ENCODE peak calls at places on chromosomes 4 and X, in five cellular contexts. One of them, this sample, is unnamed.
A peak's percentile ranks its signal among the peaks of the same experiment; 100 is the strongest.

GRCh38 chr4:82989567-82990429 is 20.8 kb downstream of the LIN54 start:
- DNase-seq in HepG2: peak; percentile 27
- DNase-seq in transverse colon: no peak
- DNase-seq in ovary: no peak
- DNase-seq in H1: no peak
- DNase-seq in this sample: no peak

GRCh38 chr4:48570646-48571220 is 80.7 kb downstream of the ZAR1 start:
- DNase-seq in HepG2: no peak
- DNase-seq in transverse colon: no peak
- DNase-seq in H1: no peak
- DNase-seq in ovary: no peak
- DNase-seq in this sample: no peak

GRCh38 chrX:70044541-70045245 is 5.0 kb downstream of the AWAT2 start:
- DNase-seq in H1: no peak
- DNase-seq in transverse colon: no peak
- DNase-seq in ovary: no peak
- DNase-seq in HepG2: no peak
- DNase-seq in this sample: no peak

GRCh38 chr4:183657564-183657963 is 1.4 kb downstream of the RWDD4 start:
- DNase-seq in HepG2: no peak
- DNase-seq in ovary: no peak
- DNase-seq in transverse colon: no peak
- DNase-seq in H1: no peak
- DNase-seq in this sample: no peak

GRCh38 chr4:3270141-3270611 is 21.2 kb downstream of the MSANTD1 start:
- DNase-seq in transverse colon: no peak
- DNase-seq in HepG2: no peak
- DNase-seq in H1: no peak
- DNase-seq in ovary: no peak
- DNase-seq in this sample: peak; percentile 16

GRCh38 chr4:77500801-77501200 is 104.8 kb upstream of the CXCL13 start:
- DNase-seq in H1: no peak
- DNase-seq in ovary: no peak
- DNase-seq in HepG2: no peak
- DNase-seq in transverse colon: no peak
- DNase-seq in this sample: no peak

GRCh38 chr4:163875327-163875726 is 380.8 kb downstream of the TMA16 start:
- DNase-seq in H1: no peak
- DNase-seq in transverse colon: no peak
- DNase-seq in ovary: no peak
- DNase-seq in HepG2: no peak
- DNase-seq in this sample: no peak

GRCh38 chr4:92104506-92104905 is 199.3 kb upstream of the GRID2 start:
- DNase-seq in HepG2: no peak
- DNase-seq in ovary: no peak
- DNase-seq in transverse colon: no peak
- DNase-seq in H1: no peak
- DNase-seq in this sample: no peak

GRCh38 chr4:76809594-76810305 is 88.2 kb downstream of the SOWAHB start:
- DNase-seq in ovary: no peak
- DNase-seq in H1: no peak
- DNase-seq in HepG2: peak; percentile 70
- DNase-seq in transverse colon: no peak
- DNase-seq in this sample: no peak

GRCh38 chr4:41881931-41882621 is 53.2 kb upstream of the TMEM33 start:
- DNase-seq in ovary: no peak
- DNase-seq in HepG2: no peak
- DNase-seq in transverse colon: no peak
- DNase-seq in H1: no peak
- DNase-seq in this sample: no peak

GRCh38 chr4:11597506-11597905 is 168.8 kb upstream of the HS3ST1 start:
- DNase-seq in HepG2: no peak
- DNase-seq in transverse colon: no peak
- DNase-seq in H1: no peak
- DNase-seq in ovary: no peak
- DNase-seq in this sample: no peak

GRCh38 chr4:38157592-38157991 is 197.4 kb downstream of the PTTG2 start:
- DNase-seq in HepG2: no peak
- DNase-seq in transverse colon: peak; percentile 68
- DNase-seq in ovary: no peak
- DNase-seq in H1: no peak
- DNase-seq in this sample: peak; percentile 40

GRCh38 chr4:160826339-160826679 is 1337.5 kb downstream of the FSTL5 start:
- DNase-seq in ovary: no peak
- DNase-seq in HepG2: no peak
- DNase-seq in transverse colon: no peak
- DNase-seq in H1: no peak
- DNase-seq in this sample: no peak

GRCh38 chr4:147596976-147597375 is 20.2 kb upstream of the TMEM184C start:
- DNase-seq in ovary: no peak
- DNase-seq in HepG2: no peak
- DNase-seq in transverse colon: no peak
- DNase-seq in H1: no peak
- DNase-seq in this sample: peak; percentile 79

GRCh38 chr4:158020175-158020574 is 152.7 kb downstream of the GASK1B start:
- DNase-seq in H1: peak; percentile 7
- DNase-seq in HepG2: peak; percentile 92
- DNase-seq in transverse colon: peak; percentile 18
- DNase-seq in ovary: peak; percentile 48
- DNase-seq in this sample: no peak

GRCh38 chr4:16875487-16875886 is 23.0 kb downstream of the LDB2 start:
- DNase-seq in HepG2: no peak
- DNase-seq in ovary: no peak
- DNase-seq in H1: no peak
- DNase-seq in transverse colon: no peak
- DNase-seq in this sample: no peak

GRCh38 chrX:16466640-16467432 is 183.1 kb upstream of the S100G start:
- DNase-seq in transverse colon: no peak
- DNase-seq in H1: no peak
- DNase-seq in HepG2: no peak
- DNase-seq in ovary: no peak
- DNase-seq in this sample: no peak

GRCh38 chrX:123215397-123216089 is 31.5 kb downstream of the GRIA3 start:
- DNase-seq in transverse colon: no peak
- DNase-seq in H1: no peak
- DNase-seq in HepG2: no peak
- DNase-seq in ovary: no peak
- DNase-seq in this sample: no peak

GRCh38 chr4:111945014-111945413 is 200.2 kb upstream of the FAM241A start:
- DNase-seq in transverse colon: no peak
- DNase-seq in HepG2: no peak
- DNase-seq in H1: no peak
- DNase-seq in ovary: no peak
- DNase-seq in this sample: no peak

GRCh38 chrX:9396930-9397329 is 67.9 kb upstream of the TBL1X start:
- DNase-seq in HepG2: peak; percentile 79
- DNase-seq in ovary: no peak
- DNase-seq in transverse colon: no peak
- DNase-seq in H1: no peak
- DNase-seq in this sample: no peak

GRCh38 chr4:55754754-55755350 is 64.7 kb upstream of the EXOC1L start:
- DNase-seq in HepG2: no peak
- DNase-seq in ovary: no peak
- DNase-seq in transverse colon: no peak
- DNase-seq in H1: no peak
- DNase-seq in this sample: no peak

GRCh38 chrX:116281106-116281505 is 110.6 kb downstream of the AGTR2 start:
- DNase-seq in HepG2: no peak
- DNase-seq in transverse colon: peak; percentile 17
- DNase-seq in H1: no peak
- DNase-seq in ovary: no peak
- DNase-seq in this sample: no peak

GRCh38 chrX:134990475-134991473 is at the start of gene SMIM10:
- DNase-seq in ovary: peak; percentile 81
- DNase-seq in HepG2: no peak
- DNase-seq in H1: no peak
- DNase-seq in transverse colon: peak; percentile 61
- DNase-seq in this sample: peak; percentile 55

GRCh38 chr4:102116121-102116520 is 229.2 kb downstream of the SLC39A8 start:
- DNase-seq in HepG2: no peak
- DNase-seq in H1: no peak
- DNase-seq in ovary: no peak
- DNase-seq in transverse colon: no peak
- DNase-seq in this sample: no peak

DNA sequence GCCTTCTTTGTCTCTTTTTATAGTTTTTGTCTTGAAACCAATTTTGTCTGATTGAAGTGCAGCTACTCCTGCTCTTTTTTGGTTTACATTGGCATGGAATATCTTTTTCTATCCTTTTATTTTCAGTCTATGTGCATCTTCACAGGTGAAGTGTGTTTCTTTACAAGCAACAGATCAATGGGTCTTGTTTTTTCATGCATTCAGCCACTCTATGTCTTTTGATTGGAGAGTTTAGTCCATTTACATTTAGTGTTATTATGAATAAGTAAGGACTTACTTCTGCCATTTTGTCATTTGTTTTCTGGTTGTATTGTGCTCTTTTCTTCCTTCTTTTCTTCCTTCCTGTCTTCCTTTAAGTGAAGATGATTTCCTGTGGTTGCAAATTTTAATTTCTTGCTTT is 224.4 kb downstream of the SLC39A8 start:
- DNase-seq in H1: no peak
- DNase-seq in transverse colon: no peak
- DNase-seq in HepG2: no peak
- DNase-seq in ovary: no peak
- DNase-seq in this sample: no peak
- H3K9me3 ChIP-seq in H1: peaks cover 5% of the 10 kb centered on the region
- H3K9me3 ChIP-seq in transverse colon: peaks cover 7% of the 10 kb centered on the region
- H3K9me3 ChIP-seq in HepG2: peaks cover 6% of the 10 kb centered on the region
- H3K9me3 ChIP-seq in ovary: no peaks in the 10 kb centered on the region
- H3K9me3 ChIP-seq in this sample: peaks cover 4% of the 10 kb centered on the region

DNA sequence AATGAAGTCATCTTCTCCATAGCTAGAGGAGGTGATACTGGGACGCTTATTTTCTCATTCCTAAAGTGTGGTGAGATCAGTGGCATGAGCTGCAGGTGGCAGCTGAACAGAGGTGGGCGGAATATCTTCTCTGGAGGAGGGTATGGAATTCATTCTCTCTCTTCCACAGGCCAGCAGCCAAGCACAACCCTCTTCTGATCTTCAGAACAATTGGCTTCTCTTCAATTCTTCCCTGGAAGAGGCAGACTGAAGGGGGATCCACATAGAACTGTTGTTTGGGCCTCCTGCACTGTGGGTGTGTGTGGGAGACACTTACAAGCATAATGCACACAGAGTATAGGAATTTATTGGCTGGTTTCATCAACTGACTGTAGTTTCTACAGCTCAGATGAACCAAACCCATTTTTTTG is 180.4 kb upstream of the RASGEF1B start:
- DNase-seq in HepG2: no peak
- DNase-seq in H1: no peak
- DNase-seq in transverse colon: no peak
- DNase-seq in ovary: no peak
- DNase-seq in this sample: no peak
- TF ChIP-seq EP300 in HepG2: no peak
- TF ChIP-seq EP300 in H1: no peak
- TF ChIP-seq EP300 in transverse colon: no peak
- TF ChIP-seq EP300 in ovary: no peak
- TF ChIP-seq EP300 in this sample: no peak

GRCh38 chr4:107564326-107564725 is 155.7 kb downstream of the PAPSS1 start:
- DNase-seq in HepG2: no peak
- DNase-seq in H1: no peak
- DNase-seq in transverse colon: no peak
- DNase-seq in ovary: no peak
- DNase-seq in this sample: peak; percentile 26
- H3K9me3 ChIP-seq in HepG2: no peaks in the 10 kb centered on the region
- H3K9me3 ChIP-seq in H1: no peaks in the 10 kb centered on the region
- H3K9me3 ChIP-seq in transverse colon: peaks cover 6% of the 10 kb centered on the region
- H3K9me3 ChIP-seq in ovary: no peaks in the 10 kb centered on the region
- H3K9me3 ChIP-seq in this sample: peaks cover 14% of the 10 kb centered on the region

GRCh38 chr4:2259541-2260267 is 2.2 kb downstream of the MXD4 start:
- DNase-seq in ovary: peak; percentile 12
- DNase-seq in transverse colon: peak; percentile 7
- DNase-seq in H1: no peak
- DNase-seq in HepG2: no peak
- DNase-seq in this sample: peak; percentile 21

GRCh38 chr4:2262145-2262943 is 435 bp upstream of the MXD4 start:
- DNase-seq in transverse colon: peak; percentile 99
- DNase-seq in ovary: peak; percentile 99
- DNase-seq in H1: peak; percentile 97
- DNase-seq in HepG2: peak; percentile 97
- DNase-seq in this sample: peak; percentile 100

GRCh38 chr4:2260336-2261109 is 1.4 kb downstream of the MXD4 start:
- DNase-seq in transverse colon: peak; percentile 15
- DNase-seq in ovary: peak; percentile 44
- DNase-seq in HepG2: no peak
- DNase-seq in H1: no peak
- DNase-seq in this sample: peak; percentile 28

GRCh38 chr4:2261853-2262144 is at the start of gene MXD4:
- DNase-seq in HepG2: no peak
- DNase-seq in ovary: no peak
- DNase-seq in transverse colon: no peak
- DNase-seq in H1: no peak
- DNase-seq in this sample: no peak

GRCh38 chr4:2261110-2261852 is 628 bp downstream of the MXD4 start:
- DNase-seq in H1: no peak
- DNase-seq in transverse colon: peak; percentile 66
- DNase-seq in ovary: peak; percentile 33
- DNase-seq in HepG2: no peak
- DNase-seq in this sample: peak; percentile 64
- TF ChIP-seq EP300 in H1: no peak
- TF ChIP-seq EP300 in transverse colon: no peak
- TF ChIP-seq EP300 in ovary: no peak
- TF ChIP-seq EP300 in HepG2: no peak
- TF ChIP-seq EP300 in this sample: no peak

DNA sequence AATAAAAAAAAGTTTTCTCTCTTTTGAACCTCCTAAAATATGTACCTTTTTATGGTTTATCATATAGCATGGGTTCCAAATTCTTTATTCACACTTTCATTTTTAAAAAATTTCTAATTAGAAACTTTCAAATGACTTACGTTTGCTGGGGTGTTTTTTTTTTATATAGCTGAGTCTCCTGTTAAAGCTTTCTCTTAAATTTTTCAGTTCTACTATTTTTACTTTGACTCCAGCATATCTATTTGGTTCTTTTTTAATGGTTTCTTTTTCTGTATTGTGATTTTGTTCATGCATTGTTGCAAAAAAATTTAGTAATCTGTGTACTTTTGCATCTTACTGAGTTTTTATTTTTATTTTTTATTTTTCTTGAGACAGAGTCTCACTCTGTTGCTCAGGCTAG is 22.3 kb downstream of the ZNF718 start:
- DNase-seq in HepG2: no peak
- DNase-seq in H1: no peak
- DNase-seq in transverse colon: no peak
- DNase-seq in ovary: no peak
- DNase-seq in this sample: no peak
- H3K9me3 ChIP-seq in HepG2: peaks cover 86% of the 10 kb centered on the region
- H3K9me3 ChIP-seq in H1: peaks cover 36% of the 10 kb centered on the region
- H3K9me3 ChIP-seq in transverse colon: peaks cover 91% of the 10 kb centered on the region
- H3K9me3 ChIP-seq in ovary: peaks cover 39% of the 10 kb centered on the region
- H3K9me3 ChIP-seq in this sample: peaks cover 73% of the 10 kb centered on the region

This sample was measured in stomach.